ENCODE peak calls at places on chromosomes 16 and 17, in eight cellular contexts. One of them, this sample, is unnamed.

GRCh38 chr17:81867123-81867951 is 3.8 kb downstream of the ARHGDIA start:
- DNase-seq in activated B cell treated with CpG ODN at 0.5 μM for 24 hours: no peak
- DNase-seq in CD8-positive, alpha-beta memory T cell: peak
- DNase-seq in activated CD4-positive, alpha-beta T cell treated with anti-CD3 and anti-CD28 coated beads, Interleukin-2, amount 50 U/mL, for 1 hour: peak
- DNase-seq in RCC 7860: peak
- DNase-seq in memory B cell: no peak
- DNase-seq in B cell: no peak
- DNase-seq in GOT3: no peak
- DNase-seq in this sample: peak

GRCh38 chr16:85384831-85385462 is 228.2 kb upstream of the GSE1 start:
- DNase-seq in activated CD4-positive, alpha-beta T cell treated with anti-CD3 and anti-CD28 coated beads, Interleukin-2, amount 50 U/mL, for 1 hour: no peak
- DNase-seq in CD8-positive, alpha-beta memory T cell: no peak
- DNase-seq in memory B cell: no peak
- DNase-seq in activated B cell treated with CpG ODN at 0.5 μM for 24 hours: no peak
- DNase-seq in GOT3: no peak
- DNase-seq in RCC 7860: no peak
- DNase-seq in B cell: peak
- DNase-seq in this sample: no peak

GRCh38 chr16:66269631-66270332 is 96.7 kb upstream of the CDH5 start:
- DNase-seq in activated B cell treated with CpG ODN at 0.5 μM for 24 hours: no peak
- DNase-seq in B cell: no peak
- DNase-seq in GOT3: no peak
- DNase-seq in activated CD4-positive, alpha-beta T cell treated with anti-CD3 and anti-CD28 coated beads, Interleukin-2, amount 50 U/mL, for 1 hour: no peak
- DNase-seq in CD8-positive, alpha-beta memory T cell: no peak
- DNase-seq in memory B cell: no peak
- DNase-seq in RCC 7860: no peak
- DNase-seq in this sample: no peak

GRCh38 chr16:12089492-12090161 is 113.1 kb downstream of the SNX29 start:
- DNase-seq in B cell: peak
- DNase-seq in memory B cell: peak
- DNase-seq in activated B cell treated with CpG ODN at 0.5 μM for 24 hours: peak
- DNase-seq in activated CD4-positive, alpha-beta T cell treated with anti-CD3 and anti-CD28 coated beads, Interleukin-2, amount 50 U/mL, for 1 hour: no peak
- DNase-seq in RCC 7860: no peak
- DNase-seq in GOT3: no peak
- DNase-seq in CD8-positive, alpha-beta memory T cell: no peak
- DNase-seq in this sample: peak

GRCh38 chr17:64200080-64201042 is 62.7 kb downstream of the TEX2 start:
- DNase-seq in activated CD4-positive, alpha-beta T cell treated with anti-CD3 and anti-CD28 coated beads, Interleukin-2, amount 50 U/mL, for 1 hour: no peak
- DNase-seq in GOT3: no peak
- DNase-seq in B cell: no peak
- DNase-seq in RCC 7860: no peak
- DNase-seq in activated B cell treated with CpG ODN at 0.5 μM for 24 hours: no peak
- DNase-seq in memory B cell: no peak
- DNase-seq in CD8-positive, alpha-beta memory T cell: no peak
- DNase-seq in this sample: no peak

GRCh38 chr17:4301066-4301465 is 37.3 kb upstream of the ANKFY1 start:
- DNase-seq in RCC 7860: no peak
- DNase-seq in memory B cell: no peak
- DNase-seq in GOT3: no peak
- DNase-seq in activated B cell treated with CpG ODN at 0.5 μM for 24 hours: no peak
- DNase-seq in CD8-positive, alpha-beta memory T cell: no peak
- DNase-seq in B cell: no peak
- DNase-seq in activated CD4-positive, alpha-beta T cell treated with anti-CD3 and anti-CD28 coated beads, Interleukin-2, amount 50 U/mL, for 1 hour: no peak
- DNase-seq in this sample: no peak

GRCh38 chr17:75065562-75066151 is 18.6 kb downstream of the KCTD2 start:
- DNase-seq in RCC 7860: peak
- DNase-seq in activated B cell treated with CpG ODN at 0.5 μM for 24 hours: no peak
- DNase-seq in CD8-positive, alpha-beta memory T cell: no peak
- DNase-seq in memory B cell: no peak
- DNase-seq in B cell: no peak
- DNase-seq in activated CD4-positive, alpha-beta T cell treated with anti-CD3 and anti-CD28 coated beads, Interleukin-2, amount 50 U/mL, for 1 hour: no peak
- DNase-seq in GOT3: no peak
- DNase-seq in this sample: no peak

GRCh38 chr17:49089094-49089493 is 43.5 kb upstream of the B4GALNT2 start:
- DNase-seq in RCC 7860: no peak
- DNase-seq in GOT3: no peak
- DNase-seq in memory B cell: no peak
- DNase-seq in CD8-positive, alpha-beta memory T cell: no peak
- DNase-seq in activated B cell treated with CpG ODN at 0.5 μM for 24 hours: no peak
- DNase-seq in activated CD4-positive, alpha-beta T cell treated with anti-CD3 and anti-CD28 coated beads, Interleukin-2, amount 50 U/mL, for 1 hour: no peak
- DNase-seq in B cell: no peak
- DNase-seq in this sample: no peak

GRCh38 chr16:51556694-51557327 is 405.7 kb upstream of the SALL1 start:
- DNase-seq in memory B cell: no peak
- DNase-seq in B cell: no peak
- DNase-seq in RCC 7860: peak
- DNase-seq in activated CD4-positive, alpha-beta T cell treated with anti-CD3 and anti-CD28 coated beads, Interleukin-2, amount 50 U/mL, for 1 hour: no peak
- DNase-seq in activated B cell treated with CpG ODN at 0.5 μM for 24 hours: no peak
- DNase-seq in CD8-positive, alpha-beta memory T cell: no peak
- DNase-seq in GOT3: peak
- DNase-seq in this sample: no peak

GRCh38 chr17:55421179-55421934 is at the start of gene MMD:
- DNase-seq in B cell: peak
- DNase-seq in activated CD4-positive, alpha-beta T cell treated with anti-CD3 and anti-CD28 coated beads, Interleukin-2, amount 50 U/mL, for 1 hour: peak
- DNase-seq in activated B cell treated with CpG ODN at 0.5 μM for 24 hours: no peak
- DNase-seq in memory B cell: peak
- DNase-seq in CD8-positive, alpha-beta memory T cell: no peak
- DNase-seq in RCC 7860: no peak
- DNase-seq in GOT3: no peak
- DNase-seq in this sample: no peak

GRCh38 chr17:67629963-67630320 is 87.8 kb upstream of the NOL11 start:
- DNase-seq in GOT3: no peak
- DNase-seq in B cell: no peak
- DNase-seq in RCC 7860: no peak
- DNase-seq in activated B cell treated with CpG ODN at 0.5 μM for 24 hours: no peak
- DNase-seq in memory B cell: no peak
- DNase-seq in activated CD4-positive, alpha-beta T cell treated with anti-CD3 and anti-CD28 coated beads, Interleukin-2, amount 50 U/mL, for 1 hour: no peak
- DNase-seq in CD8-positive, alpha-beta memory T cell: no peak
- DNase-seq in this sample: no peak

GRCh38 chr16:7452090-7452489 is 119.4 kb downstream of the RBFOX1 start:
- DNase-seq in B cell: no peak
- DNase-seq in CD8-positive, alpha-beta memory T cell: no peak
- DNase-seq in memory B cell: no peak
- DNase-seq in activated CD4-positive, alpha-beta T cell treated with anti-CD3 and anti-CD28 coated beads, Interleukin-2, amount 50 U/mL, for 1 hour: no peak
- DNase-seq in RCC 7860: no peak
- DNase-seq in activated B cell treated with CpG ODN at 0.5 μM for 24 hours: no peak
- DNase-seq in GOT3: no peak
- DNase-seq in this sample: no peak

GRCh38 chr17:69643686-69644085 is 229.2 kb downstream of the MAP2K6 start:
- DNase-seq in GOT3: no peak
- DNase-seq in RCC 7860: no peak
- DNase-seq in memory B cell: no peak
- DNase-seq in B cell: no peak
- DNase-seq in activated B cell treated with CpG ODN at 0.5 μM for 24 hours: no peak
- DNase-seq in CD8-positive, alpha-beta memory T cell: no peak
- DNase-seq in activated CD4-positive, alpha-beta T cell treated with anti-CD3 and anti-CD28 coated beads, Interleukin-2, amount 50 U/mL, for 1 hour: no peak
- DNase-seq in this sample: no peak

GRCh38 chr17:18258356-18259038 is at the start of gene FLII:
- DNase-seq in activated CD4-positive, alpha-beta T cell treated with anti-CD3 and anti-CD28 coated beads, Interleukin-2, amount 50 U/mL, for 1 hour: peak
- DNase-seq in GOT3: no peak
- DNase-seq in RCC 7860: peak
- DNase-seq in CD8-positive, alpha-beta memory T cell: peak
- DNase-seq in activated B cell treated with CpG ODN at 0.5 μM for 24 hours: peak
- DNase-seq in memory B cell: peak
- DNase-seq in B cell: no peak
- DNase-seq in this sample: peak

GRCh38 chr16:56923481-56923880 is 8.5 kb upstream of the HERPUD1 start:
- DNase-seq in memory B cell: no peak
- DNase-seq in GOT3: no peak
- DNase-seq in activated B cell treated with CpG ODN at 0.5 μM for 24 hours: no peak
- DNase-seq in CD8-positive, alpha-beta memory T cell: no peak
- DNase-seq in activated CD4-positive, alpha-beta T cell treated with anti-CD3 and anti-CD28 coated beads, Interleukin-2, amount 50 U/mL, for 1 hour: no peak
- DNase-seq in RCC 7860: no peak
- DNase-seq in B cell: no peak
- DNase-seq in this sample: no peak

GRCh38 chr16:86901483-86901882 is 323.1 kb downstream of the FOXL1 start:
- DNase-seq in memory B cell: no peak
- DNase-seq in B cell: no peak
- DNase-seq in GOT3: no peak
- DNase-seq in RCC 7860: peak
- DNase-seq in CD8-positive, alpha-beta memory T cell: no peak
- DNase-seq in activated CD4-positive, alpha-beta T cell treated with anti-CD3 and anti-CD28 coated beads, Interleukin-2, amount 50 U/mL, for 1 hour: no peak
- DNase-seq in activated B cell treated with CpG ODN at 0.5 μM for 24 hours: no peak
- DNase-seq in this sample: no peak

GRCh38 chr17:78179372-78179771 is 7.5 kb downstream of the TK1 start:
- DNase-seq in RCC 7860: no peak
- DNase-seq in CD8-positive, alpha-beta memory T cell: no peak
- DNase-seq in activated B cell treated with CpG ODN at 0.5 μM for 24 hours: no peak
- DNase-seq in activated CD4-positive, alpha-beta T cell treated with anti-CD3 and anti-CD28 coated beads, Interleukin-2, amount 50 U/mL, for 1 hour: no peak
- DNase-seq in B cell: no peak
- DNase-seq in GOT3: no peak
- DNase-seq in memory B cell: no peak
- DNase-seq in this sample: no peak

GRCh38 chr17:29212681-29213121 is 32.5 kb upstream of the MYO18A start:
- DNase-seq in activated B cell treated with CpG ODN at 0.5 μM for 24 hours: no peak
- DNase-seq in memory B cell: no peak
- DNase-seq in CD8-positive, alpha-beta memory T cell: no peak
- DNase-seq in RCC 7860: no peak
- DNase-seq in GOT3: no peak
- DNase-seq in activated CD4-positive, alpha-beta T cell treated with anti-CD3 and anti-CD28 coated beads, Interleukin-2, amount 50 U/mL, for 1 hour: no peak
- DNase-seq in B cell: no peak
- DNase-seq in this sample: no peak

GRCh38 chr16:84312783-84313382 is 18.2 kb downstream of the WFDC1 start:
- DNase-seq in GOT3: no peak
- DNase-seq in activated CD4-positive, alpha-beta T cell treated with anti-CD3 and anti-CD28 coated beads, Interleukin-2, amount 50 U/mL, for 1 hour: no peak
- DNase-seq in activated B cell treated with CpG ODN at 0.5 μM for 24 hours: no peak
- DNase-seq in RCC 7860: no peak
- DNase-seq in memory B cell: no peak
- DNase-seq in CD8-positive, alpha-beta memory T cell: no peak
- DNase-seq in B cell: no peak
- DNase-seq in this sample: no peak

GRCh38 chr17:45677770-45678169 is 106.3 kb upstream of the CRHR1 start:
- DNase-seq in CD8-positive, alpha-beta memory T cell: no peak
- DNase-seq in GOT3: no peak
- DNase-seq in RCC 7860: no peak
- DNase-seq in B cell: no peak
- DNase-seq in activated B cell treated with CpG ODN at 0.5 μM for 24 hours: no peak
- DNase-seq in memory B cell: no peak
- DNase-seq in activated CD4-positive, alpha-beta T cell treated with anti-CD3 and anti-CD28 coated beads, Interleukin-2, amount 50 U/mL, for 1 hour: no peak
- DNase-seq in this sample: no peak

GRCh38 chr17:33945641-33946546 is 309.2 kb upstream of the CCL2 start:
- DNase-seq in B cell: no peak
- DNase-seq in activated CD4-positive, alpha-beta T cell treated with anti-CD3 and anti-CD28 coated beads, Interleukin-2, amount 50 U/mL, for 1 hour: no peak
- DNase-seq in activated B cell treated with CpG ODN at 0.5 μM for 24 hours: no peak
- DNase-seq in GOT3: no peak
- DNase-seq in memory B cell: no peak
- DNase-seq in RCC 7860: no peak
- DNase-seq in CD8-positive, alpha-beta memory T cell: no peak
- DNase-seq in this sample: no peak

GRCh38 chr16:67917852-67918236 is 13.8 kb downstream of the CTRL start:
- DNase-seq in RCC 7860: peak
- DNase-seq in memory B cell: no peak
- DNase-seq in B cell: no peak
- DNase-seq in GOT3: peak
- DNase-seq in activated CD4-positive, alpha-beta T cell treated with anti-CD3 and anti-CD28 coated beads, Interleukin-2, amount 50 U/mL, for 1 hour: no peak
- DNase-seq in CD8-positive, alpha-beta memory T cell: no peak
- DNase-seq in activated B cell treated with CpG ODN at 0.5 μM for 24 hours: no peak
- DNase-seq in this sample: no peak

GRCh38 chr16:78364501-78364900 is 265.0 kb downstream of the WWOX start:
- DNase-seq in activated CD4-positive, alpha-beta T cell treated with anti-CD3 and anti-CD28 coated beads, Interleukin-2, amount 50 U/mL, for 1 hour: no peak
- DNase-seq in GOT3: no peak
- DNase-seq in CD8-positive, alpha-beta memory T cell: no peak
- DNase-seq in B cell: no peak
- DNase-seq in memory B cell: no peak
- DNase-seq in RCC 7860: no peak
- DNase-seq in activated B cell treated with CpG ODN at 0.5 μM for 24 hours: no peak
- DNase-seq in this sample: no peak

GRCh38 chr16:22358000-22358399 is 16.4 kb downstream of the CDR2 start:
- DNase-seq in memory B cell: no peak
- DNase-seq in RCC 7860: no peak
- DNase-seq in activated CD4-positive, alpha-beta T cell treated with anti-CD3 and anti-CD28 coated beads, Interleukin-2, amount 50 U/mL, for 1 hour: peak
- DNase-seq in GOT3: no peak
- DNase-seq in activated B cell treated with CpG ODN at 0.5 μM for 24 hours: no peak
- DNase-seq in CD8-positive, alpha-beta memory T cell: peak
- DNase-seq in B cell: no peak
- DNase-seq in this sample: no peak

GRCh38 chr17:8939496-8940334 is 25.8 kb downstream of the PIK3R5 start:
- DNase-seq in memory B cell: no peak
- DNase-seq in B cell: no peak
- DNase-seq in activated B cell treated with CpG ODN at 0.5 μM for 24 hours: no peak
- DNase-seq in GOT3: no peak
- DNase-seq in RCC 7860: no peak
- DNase-seq in CD8-positive, alpha-beta memory T cell: peak
- DNase-seq in activated CD4-positive, alpha-beta T cell treated with anti-CD3 and anti-CD28 coated beads, Interleukin-2, amount 50 U/mL, for 1 hour: no peak
- DNase-seq in this sample: peak

GRCh38 chr16:79045191-79045590 is 555.3 kb downstream of the MAF start:
- DNase-seq in CD8-positive, alpha-beta memory T cell: no peak
- DNase-seq in activated CD4-positive, alpha-beta T cell treated with anti-CD3 and anti-CD28 coated beads, Interleukin-2, amount 50 U/mL, for 1 hour: no peak
- DNase-seq in memory B cell: no peak
- DNase-seq in GOT3: no peak
- DNase-seq in RCC 7860: no peak
- DNase-seq in B cell: no peak
- DNase-seq in activated B cell treated with CpG ODN at 0.5 μM for 24 hours: no peak
- DNase-seq in this sample: no peak

GRCh38 chr16:68760671-68761275 is 23.7 kb downstream of the CDH1 start:
- DNase-seq in B cell: no peak
- DNase-seq in activated B cell treated with CpG ODN at 0.5 μM for 24 hours: no peak
- DNase-seq in activated CD4-positive, alpha-beta T cell treated with anti-CD3 and anti-CD28 coated beads, Interleukin-2, amount 50 U/mL, for 1 hour: no peak
- DNase-seq in CD8-positive, alpha-beta memory T cell: no peak
- DNase-seq in GOT3: no peak
- DNase-seq in memory B cell: no peak
- DNase-seq in RCC 7860: peak
- DNase-seq in this sample: no peak

GRCh38 chr16:68658258-68658973 is 13.3 kb downstream of the CDH3 start:
- DNase-seq in GOT3: no peak
- DNase-seq in CD8-positive, alpha-beta memory T cell: no peak
- DNase-seq in activated CD4-positive, alpha-beta T cell treated with anti-CD3 and anti-CD28 coated beads, Interleukin-2, amount 50 U/mL, for 1 hour: no peak
- DNase-seq in B cell: no peak
- DNase-seq in memory B cell: no peak
- DNase-seq in activated B cell treated with CpG ODN at 0.5 μM for 24 hours: no peak
- DNase-seq in RCC 7860: no peak
- DNase-seq in this sample: no peak

GRCh38 chr17:55734128-55734781 is 11.6 kb upstream of the TMEM100 start:
- DNase-seq in activated B cell treated with CpG ODN at 0.5 μM for 24 hours: no peak
- DNase-seq in memory B cell: no peak
- DNase-seq in CD8-positive, alpha-beta memory T cell: no peak
- DNase-seq in GOT3: no peak
- DNase-seq in B cell: no peak
- DNase-seq in activated CD4-positive, alpha-beta T cell treated with anti-CD3 and anti-CD28 coated beads, Interleukin-2, amount 50 U/mL, for 1 hour: no peak
- DNase-seq in RCC 7860: no peak
- DNase-seq in this sample: no peak

GRCh38 chr17:58531122-58531521 is 16.7 kb upstream of the MTMR4 start:
- DNase-seq in activated CD4-positive, alpha-beta T cell treated with anti-CD3 and anti-CD28 coated beads, Interleukin-2, amount 50 U/mL, for 1 hour: no peak
- DNase-seq in CD8-positive, alpha-beta memory T cell: no peak
- DNase-seq in GOT3: no peak
- DNase-seq in B cell: no peak
- DNase-seq in RCC 7860: no peak
- DNase-seq in activated B cell treated with CpG ODN at 0.5 μM for 24 hours: no peak
- DNase-seq in memory B cell: no peak
- DNase-seq in this sample: no peak

GRCh38 chr16:29812754-29813643 is 1.0 kb downstream of the PRRT2 start:
- DNase-seq in activated B cell treated with CpG ODN at 0.5 μM for 24 hours: no peak
- DNase-seq in GOT3: no peak
- DNase-seq in memory B cell: no peak
- DNase-seq in RCC 7860: no peak
- DNase-seq in CD8-positive, alpha-beta memory T cell: no peak
- DNase-seq in B cell: no peak
- DNase-seq in activated CD4-positive, alpha-beta T cell treated with anti-CD3 and anti-CD28 coated beads, Interleukin-2, amount 50 U/mL, for 1 hour: no peak
- DNase-seq in this sample: no peak